ENCODE peak calls at places on chromosome 19, in five cellular contexts. N is left ventricle myocardium inferior, P is thoracic aorta, L is tibial artery, Q is neuronal stem cell. D is an unnamed sample.

GRCh38 chr19:4656102-4656501 is 14.0 kb downstream of the MYDGF start:
- DNase-seq in N (no peak), P (no peak), L (no peak), Q (no peak), D (no peak)

GRCh38 chr19:5693195-5694166 is 3.4 kb downstream of the RPL36 start:
- DNase-seq in N (no peak), P (no peak), L (no peak), Q (no peak), D (no peak)

GRCh38 chr19:48350856-48351255 is 12.9 kb downstream of the TMEM143 start:
- DNase-seq in N (no peak), P (no peak), L (no peak), Q (no peak), D (no peak)

GRCh38 chr19:29485293-29485692 is 40.5 kb upstream of the VSTM2B start:
- DNase-seq in N (no peak), P (no peak), L (no peak), Q (no peak), D (no peak)

GRCh38 chr19:50458396-50459066 is 17.8 kb upstream of the EMC10 start:
- DNase-seq in N (no peak), P (no peak), L (no peak), Q (no peak), D (no peak)

GRCh38 chr19:29263305-29264080 is 50.5 kb upstream of the UQCRFS1 start:
- DNase-seq in N (peak; percentile 32), P (no peak), L (peak; percentile 36), Q (peak; percentile 62), D (peak; percentile 45)

GRCh38 chr19:461664-462551 is 1.1 kb upstream of the SHC2 start:
- DNase-seq in N (peak; percentile 33), P (no peak), L (no peak), Q (no peak), D (no peak)

GRCh38 chr19:48415395-48415794 is 21.9 kb downstream of the GRIN2D start:
- DNase-seq in N (peak; percentile 81), P (no peak), L (peak; percentile 75), Q (no peak), D (peak; percentile 14)

GRCh38 chr19:50967924-50968708 is 1.3 kb downstream of the KLK6 start:
- DNase-seq in N (no peak), P (no peak), L (no peak), Q (no peak), D (peak; percentile 11)

GRCh38 chr19:53101518-53101917 is 1.7 kb downstream of the ZNF160 start:
- DNase-seq in N (no peak), P (no peak), L (no peak), Q (no peak), D (no peak)

GRCh38 chr19:13053761-13054604 is 48.7 kb downstream of the LYL1 start:
- DNase-seq in N (peak; percentile 93), P (no peak), L (peak; percentile 78), Q (peak; percentile 69), D (peak; percentile 67)

GRCh38 chr19:1250374-1251232 is 2.2 kb downstream of the MIDN start:
- DNase-seq in N (peak; percentile 74), P (no peak), L (no peak), Q (peak; percentile 93), D (peak; percentile 34)

GRCh38 chr19:48914181-48914580 is 14.1 kb downstream of the NUCB1 start:
- DNase-seq in N (no peak), P (no peak), L (no peak), Q (no peak), D (no peak)

GRCh38 chr19:35903550-35904179 is 1.3 kb downstream of the HCST start:
- DNase-seq in N (peak; percentile 72), P (no peak), L (peak; percentile 78), Q (no peak), D (peak; percentile 37)

GRCh38 chr19:11931051-11931450 is 6.1 kb downstream of the ZNF700 start:
- DNase-seq in N (no peak), P (no peak), L (no peak), Q (no peak), D (no peak)

GRCh38 chr19:53158119-53158656 is 665 bp downstream of the ZNF347 start:
- DNase-seq in N (peak; percentile 32), P (no peak), L (peak; percentile 27), Q (peak; percentile 20), D (peak; percentile 44)

GRCh38 chr19:54160182-54160811 is 776 bp upstream of the LENG1 start:
- DNase-seq in N (no peak), P (no peak), L (no peak), Q (no peak), D (no peak)

GRCh38 chr19:17972230-17972629 is 5.3 kb downstream of the KCNN1 start:
- DNase-seq in N (no peak), P (no peak), L (no peak), Q (no peak), D (no peak)

GRCh38 chr19:3224346-3225325 is at the start of gene CELF5:
- DNase-seq in N (peak; percentile 38), P (no peak), L (no peak), Q (peak; percentile 67), D (peak; percentile 56)

GRCh38 chr19:51724543-51724942 is 752 bp upstream of the HAS1 start:
- DNase-seq in N (peak; percentile 43), P (no peak), L (peak; percentile 38), Q (no peak), D (no peak)

GRCh38 chr19:57348136-57348535 is 2.9 kb upstream of the ZNF304 start:
- DNase-seq in N (no peak), P (no peak), L (no peak), Q (no peak), D (no peak)

GRCh38 chr19:50602089-50602422 is 33.8 kb upstream of the LRRC4B start:
- DNase-seq in N (no peak), P (no peak), L (no peak), Q (no peak), D (no peak)

GRCh38 chr19:55674459-55674840 is 576 bp upstream of the EPN1 start:
- DNase-seq in N (no peak), P (no peak), L (no peak), Q (no peak), D (no peak)

GRCh38 chr19:55674841-55675660 is at the start of gene EPN1:
- DNase-seq in N (peak; percentile 97), P (peak; percentile 75), L (peak; percentile 93), Q (peak; percentile 94), D (peak; percentile 95)

GRCh38 chr19:55673889-55674288 is 1.1 kb upstream of the EPN1 start:
- DNase-seq in N (no peak), P (no peak), L (no peak), Q (no peak), D (no peak)

GRCh38 chr19:55672418-55672817 is 2.6 kb upstream of the EPN1 start:
- DNase-seq in N (no peak), P (no peak), L (no peak), Q (no peak), D (no peak)

DNA sequence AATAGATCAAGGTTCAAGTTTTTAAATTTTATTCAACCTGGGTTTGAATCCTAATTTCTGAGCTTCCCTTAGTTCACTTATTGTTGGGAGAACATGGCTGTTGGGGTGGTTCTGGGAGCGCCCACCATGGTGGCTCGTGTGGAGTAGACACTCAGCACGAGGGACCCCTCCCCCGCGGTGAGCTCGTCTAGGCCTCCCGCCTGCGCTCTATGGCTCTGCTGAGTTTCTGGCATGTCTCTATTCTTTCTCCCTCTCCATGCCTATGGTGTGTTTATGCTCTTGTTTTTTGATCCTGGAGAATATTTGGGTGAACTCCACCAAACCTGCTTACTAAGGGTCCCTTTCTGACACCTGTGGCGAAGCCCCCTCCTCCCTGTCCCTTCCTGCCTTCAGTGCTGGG is 1.6 kb upstream of the EPN1 start:
- DNase-seq in N (no peak), P (no peak), L (no peak), Q (no peak), D (no peak)
- H3K27ac ChIP-seq in N (peak overlapping the region; percentile 27), P (no peak overlapping the region), L (no peak overlapping the region), Q (no peak overlapping the region), D (no peak overlapping the region)

DNA sequence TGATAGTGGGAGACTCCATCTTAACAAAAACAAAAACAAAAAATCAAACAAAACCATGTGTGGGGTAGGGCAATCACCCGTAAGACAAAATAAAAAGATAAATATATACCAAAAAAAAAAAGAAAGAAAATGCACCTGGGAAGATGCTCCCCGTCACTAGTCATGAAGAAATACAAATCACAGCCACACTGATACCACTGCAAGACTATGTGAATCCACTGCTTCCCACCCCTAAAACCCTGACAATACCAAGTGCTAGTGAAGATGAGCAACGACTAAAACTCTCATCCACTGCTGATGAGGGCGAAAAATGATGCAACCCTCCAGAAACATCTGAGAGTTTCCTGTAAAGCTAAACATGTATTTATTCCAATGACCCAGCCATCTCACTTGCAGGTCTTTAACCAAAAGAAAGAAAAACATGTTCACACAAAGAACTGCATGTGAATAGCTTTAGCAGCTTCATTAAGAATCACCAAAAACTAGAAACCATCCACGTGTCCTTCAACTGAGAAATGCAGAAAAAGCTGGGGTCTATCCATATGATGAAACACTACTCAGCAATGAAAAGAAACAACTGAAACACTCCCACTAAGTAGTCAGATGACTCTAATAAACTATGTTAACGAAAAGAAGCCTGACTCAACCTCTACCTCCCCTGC is 31.7 kb downstream of the BRD4 start:
- DNase-seq in N (no peak), P (no peak), L (no peak), Q (no peak), D (no peak)
- H3K27ac ChIP-seq in N (no peak overlapping the region), P (no peak overlapping the region), L (peak overlapping the region; percentile 4), Q (no peak overlapping the region), D (no peak overlapping the region)

GRCh38 chr19:42313840-42314755 is 989 bp downstream of the TMEM145 start:
- DNase-seq in N (no peak), P (no peak), L (no peak), Q (no peak), D (no peak)
- H3K27ac ChIP-seq in N (no peak overlapping the region), P (no peak overlapping the region), L (no peak overlapping the region), Q (no peak overlapping the region), D (peak overlapping the region; percentile 60)

GRCh38 chr19:10719466-10719961 is 1.6 kb downstream of the DNM2 start:
- DNase-seq in N (no peak), P (no peak), L (no peak), Q (no peak), D (no peak)

GRCh38 chr19:10717054-10717355 is 874 bp upstream of the DNM2 start:
- DNase-seq in N (no peak), P (no peak), L (no peak), Q (no peak), D (no peak)

GRCh38 chr19:10720607-10721125 is 2.8 kb downstream of the DNM2 start:
- DNase-seq in N (no peak), P (no peak), L (no peak), Q (no peak), D (no peak)

GRCh38 chr19:10718205-10719196 is 622 bp downstream of the DNM2 start:
- DNase-seq in N (peak; percentile 56), P (no peak), L (peak; percentile 34), Q (no peak), D (peak; percentile 26)

DNA sequence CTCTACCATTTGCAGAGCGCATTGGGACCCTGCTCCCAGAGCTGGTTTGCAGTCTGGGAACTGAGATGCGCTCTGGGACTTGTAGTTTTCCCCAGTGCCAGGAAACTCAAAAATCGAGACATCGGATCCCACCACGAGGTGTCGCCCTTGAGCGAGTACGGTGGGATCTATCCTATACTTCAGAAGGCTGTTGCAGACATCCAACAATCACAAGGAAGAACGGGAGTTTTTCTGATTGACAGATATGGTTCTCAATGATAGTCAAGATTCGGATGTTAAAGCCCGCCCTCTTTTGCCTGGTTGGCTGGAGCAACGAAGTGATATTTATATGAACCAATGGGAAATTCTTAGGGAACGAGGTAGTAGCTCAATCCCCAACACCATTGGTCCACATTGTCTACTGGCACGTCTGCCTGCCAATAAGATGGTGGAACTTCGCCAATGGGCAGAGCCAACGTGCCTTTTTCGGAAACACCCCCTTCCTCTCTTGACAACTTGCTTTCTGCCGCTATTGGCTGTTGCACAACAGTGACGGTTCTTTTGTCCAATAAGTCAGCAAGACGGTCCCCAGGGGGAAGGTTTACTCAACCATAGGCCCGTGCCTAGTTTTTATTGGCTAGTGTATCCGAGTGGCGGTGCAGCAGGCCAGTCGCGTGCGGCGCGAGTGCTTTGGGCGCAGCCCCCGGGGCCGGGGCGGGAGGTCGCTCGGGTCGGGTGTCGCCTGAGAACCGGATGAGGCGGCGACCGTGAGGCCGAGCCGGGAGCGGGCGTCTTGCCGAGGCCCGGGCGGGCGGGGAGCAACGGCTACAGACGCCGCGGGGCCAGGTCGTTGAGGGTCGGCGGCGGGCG is at the start of gene DNM2:
- DNase-seq in N (peak; percentile 99), P (peak; percentile 99), L (peak; percentile 99), Q (peak; percentile 100), D (peak; percentile 100)
- H3K27ac ChIP-seq in N (peak within 1 kb of the TSS; percentile 99), P (peak within 1 kb of the TSS; percentile 84), L (peak within 1 kb of the TSS; percentile 91), Q (peak within 1 kb of the TSS; percentile 75), D (peak within 1 kb of the TSS; percentile 91)